ENCODE peak calls at places on chromosomes 13 and 19, in nine cellular contexts. N is OCI-LY7; R is small intestine; Q is heart right ventricle; V is CD4-positive, CD25-positive, alpha-beta regulatory T cell; M is mammary epithelial cell; G is hepatocyte; Y is tibial artery; L is HepG2. H is an unnamed sample. For H3K4me1, the result is how much of the 10 kb centered on the place peaks cover.

GRCh38 chr19:43777163-43777700 is 3.5 kb downstream of the KCNN4 start:
- DNase-seq in L (no peak), G (peak), Q (no peak), Y (no peak), M (peak), R (no peak), N (peak), V (peak), H (peak)

GRCh38 chr13:69946443-69946955 is 161.1 kb upstream of the ATXN8OS start:
- DNase-seq in R (no peak), L (no peak), Y (no peak), M (no peak), G (no peak), V (no peak), Q (no peak), N (no peak), H (no peak)

GRCh38 chr13:26051231-26052135 is at the start of gene SHISA2:
- DNase-seq in Y (no peak), R (peak), L (no peak), N (no peak), Q (no peak), G (peak), M (peak), V (no peak), H (no peak)

GRCh38 chr13:113472355-113473025 is 18.0 kb downstream of the DCUN1D2 start:
- DNase-seq in M (no peak), Y (no peak), L (no peak), N (no peak), R (no peak), V (no peak), G (no peak), Q (peak), H (no peak)

GRCh38 chr19:6421075-6422014 is 3.3 kb downstream of the KHSRP start:
- DNase-seq in Q (no peak), R (no peak), Y (no peak), N (no peak), V (no peak), M (no peak), G (no peak), L (no peak), H (no peak)

GRCh38 chr19:42121036-42121621 is 11.1 kb downstream of the POU2F2 start:
- DNase-seq in L (no peak), V (no peak), R (no peak), Q (no peak), M (no peak), Y (no peak), N (no peak), G (no peak), H (no peak)

GRCh38 chr19:52941941-52942370 is 18.7 kb upstream of the ZNF888 start:
- DNase-seq in L (no peak), G (peak), R (peak), N (peak), V (peak), Y (peak), M (peak), Q (peak), H (no peak)

GRCh38 chr19:48745208-48745995 is 1.3 kb downstream of the IZUMO1 start:
- DNase-seq in V (peak), M (peak), Y (no peak), L (peak), N (peak), Q (peak), R (peak), G (peak), H (peak)

GRCh38 chr19:11736696-11737095 is 2.0 kb downstream of the ZNF823 start:
- DNase-seq in M (peak), R (peak), N (peak), V (no peak), G (peak), Q (peak), L (no peak), Y (no peak), H (no peak)

GRCh38 chr19:6707658-6708018 is 12.8 kb downstream of the C3 start:
- DNase-seq in Q (no peak), M (no peak), Y (no peak), R (no peak), G (no peak), N (no peak), V (no peak), L (no peak), H (no peak)

GRCh38 chr19:32464279-32464678 is 58.7 kb downstream of the DPY19L3 start:
- DNase-seq in V (no peak), G (no peak), Y (no peak), L (no peak), M (peak), Q (no peak), R (peak), N (peak), H (no peak)

GRCh38 chr13:73273737-73274136 is 214.9 kb downstream of the KLF5 start:
- DNase-seq in N (no peak), G (no peak), Y (no peak), V (no peak), R (no peak), Q (no peak), M (peak), L (no peak), H (no peak)

GRCh38 chr19:12984683-12985048 is 10.6 kb upstream of the NFIX start:
- DNase-seq in N (no peak), L (no peak), Y (no peak), G (no peak), V (no peak), Q (no peak), M (no peak), R (no peak), H (no peak)

GRCh38 chr13:95660981-95661581 is 15.9 kb upstream of the DNAJC3 start:
- DNase-seq in N (peak), Y (no peak), G (peak), Q (no peak), M (peak), R (peak), V (no peak), L (peak), H (peak)

GRCh38 chr13:23718916-23719470 is 148.8 kb downstream of the TNFRSF19 start:
- DNase-seq in Y (no peak), L (peak), R (no peak), G (no peak), M (no peak), N (no peak), Q (no peak), V (no peak), H (no peak)

GRCh38 chr13:114315074-114315785 is 927 bp downstream of the CHAMP1 start:
- DNase-seq in M (no peak), Q (no peak), R (no peak), Y (no peak), L (no peak), G (no peak), N (peak), V (peak), H (peak)

GRCh38 chr13:40080676-40081075 is 425.2 kb downstream of the COG6 start:
- DNase-seq in V (no peak), G (no peak), R (no peak), Q (no peak), L (no peak), M (no peak), N (no peak), Y (no peak), H (no peak)

GRCh38 chr19:35643255-35644205 is 2.0 kb downstream of the ETV2 start:
- DNase-seq in N (peak), V (peak), G (peak), R (peak), M (peak), Q (peak), L (peak), Y (peak), H (peak)

GRCh38 chr13:51818771-51819511 is 15.0 kb upstream of the DHRS12 start:
- DNase-seq in R (no peak), V (no peak), N (no peak), M (peak), Y (peak), G (no peak), L (no peak), Q (no peak), H (peak)

GRCh38 chr19:11141937-11142527 is 13.6 kb downstream of the SPC24 start:
- DNase-seq in V (no peak), Y (no peak), M (no peak), G (no peak), Q (no peak), L (peak), R (no peak), N (no peak), H (no peak)

GRCh38 chr13:32248789-32249188 is 66.4 kb downstream of the ZAR1L start:
- DNase-seq in N (no peak), V (no peak), Y (no peak), R (no peak), M (no peak), G (no peak), L (no peak), Q (no peak), H (no peak)

GRCh38 chr13:73417012-73417615 is 358.3 kb downstream of the KLF5 start:
- DNase-seq in Q (no peak), Y (no peak), M (no peak), L (peak), V (no peak), R (peak), G (no peak), N (peak), H (no peak)

GRCh38 chr13:98577823-98578285 is 947 bp upstream of the STK24 start:
- DNase-seq in N (no peak), L (peak), G (no peak), Y (no peak), Q (no peak), V (no peak), R (no peak), M (no peak), H (no peak)

GRCh38 chr13:98575876-98576214 is 1.1 kb downstream of the STK24 start:
- DNase-seq in Q (no peak), G (no peak), N (peak), V (no peak), Y (no peak), L (no peak), R (no peak), M (no peak), H (no peak)

GRCh38 chr13:98576963-98577822 is at the start of gene STK24:
- DNase-seq in Y (peak), N (peak), M (peak), R (peak), V (peak), Q (peak), G (peak), L (peak), H (peak)

GRCh38 chr13:98576215-98576945 is 527 bp downstream of the STK24 start:
- DNase-seq in G (peak), R (peak), N (peak), V (peak), Y (peak), M (peak), Q (peak), L (no peak), H (peak)

GRCh38 chr13:98575009-98575866 is 1.7 kb downstream of the STK24 start:
- DNase-seq in Q (no peak), V (no peak), R (no peak), L (no peak), N (peak), Y (no peak), G (no peak), M (peak), H (no peak)
- H3K4me1 ChIP-seq in Q (under half), V (half or more), R (under half), L (half or more), N (under half), Y (half or more), G (half or more), M (under half), H (half or more)

DNA sequence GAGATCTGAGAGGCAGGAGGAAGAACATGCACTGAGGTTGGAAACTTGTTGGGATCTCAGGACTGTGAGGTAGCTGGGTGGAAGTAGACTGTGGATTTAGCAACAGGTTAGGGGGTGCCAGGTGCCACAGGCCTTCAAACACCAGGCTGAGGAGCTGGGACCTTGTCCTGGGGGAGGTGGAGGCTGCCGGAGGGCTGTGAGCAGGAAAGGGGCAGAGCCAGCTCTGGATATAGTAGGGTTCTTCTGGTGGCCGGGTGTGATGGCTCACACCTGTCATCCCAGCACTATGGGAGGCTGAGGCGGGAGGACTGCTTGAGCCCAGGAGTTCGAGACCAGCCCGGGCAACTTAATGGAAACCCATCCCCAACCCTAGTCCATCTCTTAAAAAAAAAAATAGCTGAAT is 3.1 kb downstream of the FUZ start:
- DNase-seq in L (no peak), M (no peak), V (no peak), Y (no peak), Q (no peak), G (no peak), N (no peak), R (no peak), H (no peak)
- H3K4me3 ChIP-seq in L (peak), M (no peak), V (peak), Y (peak), Q (peak), G (no peak), N (no peak), R (peak), H (peak)

GRCh38 chr13:106942558-106942957 is 374.6 kb upstream of the ARGLU1 start:
- DNase-seq in G (no peak), V (no peak), N (no peak), M (no peak), Y (no peak), L (no peak), Q (no peak), R (no peak), H (no peak)
- H3K4me1 ChIP-seq in G (under half), V (under half), N (under half), M (under half), Y (under half), L (under half), Q (under half), R (under half), H (under half)

GRCh38 chr19:41029524-41030432 is 38.7 kb downstream of the CYP2B6 start:
- DNase-seq in Q (no peak), V (no peak), G (no peak), M (no peak), Y (no peak), R (no peak), L (no peak), N (no peak), H (no peak)

GRCh38 chr19:41027273-41027967 is 36.3 kb downstream of the CYP2B6 start:
- DNase-seq in Y (no peak), L (no peak), Q (no peak), V (no peak), N (no peak), M (no peak), G (no peak), R (no peak), H (no peak)

GRCh38 chr19:41030651-41031050 is 39.6 kb downstream of the CYP2B6 start:
- DNase-seq in V (no peak), L (no peak), Y (no peak), M (no peak), R (peak), Q (no peak), G (no peak), N (no peak), H (no peak)

GRCh38 chr19:41031926-41032325 is 40.8 kb downstream of the CYP2B6 start:
- DNase-seq in G (peak), L (no peak), Q (no peak), M (peak), V (no peak), R (no peak), N (no peak), Y (no peak), H (no peak)
- H3K4me3 ChIP-seq in G (no peak), L (no peak), Q (no peak), M (no peak), V (no peak), R (no peak), N (no peak), Y (no peak), H (no peak)

GRCh38 chr19:3405261-3405653 is 38.9 kb downstream of the NFIC start:
- DNase-seq in N (no peak), Y (no peak), R (no peak), Q (no peak), M (no peak), L (no peak), V (no peak), G (no peak), H (no peak)

GRCh38 chr19:3403489-3404323 is 37.3 kb downstream of the NFIC start:
- DNase-seq in R (no peak), Q (peak), Y (peak), G (peak), N (no peak), L (peak), V (no peak), M (peak), H (no peak)

GRCh38 chr19:3406571-3407111 is 40.3 kb downstream of the NFIC start:
- DNase-seq in Q (no peak), N (no peak), L (no peak), G (no peak), V (no peak), Y (no peak), R (no peak), M (no peak), H (no peak)

GRCh38 chr19:3402631-3403443 is 36.5 kb downstream of the NFIC start:
- DNase-seq in R (no peak), G (no peak), V (no peak), Y (no peak), M (no peak), N (no peak), Q (no peak), L (no peak), H (no peak)

GRCh38 chr19:3404324-3405260 is 38.2 kb downstream of the NFIC start:
- DNase-seq in N (no peak), Y (peak), G (peak), V (no peak), Q (peak), R (no peak), L (no peak), M (no peak), H (no peak)
- H3K4me1 ChIP-seq in N (under half), Y (half or more), G (under half), V (under half), Q (under half), R (under half), L (half or more), M (under half), H (under half)

DNA sequence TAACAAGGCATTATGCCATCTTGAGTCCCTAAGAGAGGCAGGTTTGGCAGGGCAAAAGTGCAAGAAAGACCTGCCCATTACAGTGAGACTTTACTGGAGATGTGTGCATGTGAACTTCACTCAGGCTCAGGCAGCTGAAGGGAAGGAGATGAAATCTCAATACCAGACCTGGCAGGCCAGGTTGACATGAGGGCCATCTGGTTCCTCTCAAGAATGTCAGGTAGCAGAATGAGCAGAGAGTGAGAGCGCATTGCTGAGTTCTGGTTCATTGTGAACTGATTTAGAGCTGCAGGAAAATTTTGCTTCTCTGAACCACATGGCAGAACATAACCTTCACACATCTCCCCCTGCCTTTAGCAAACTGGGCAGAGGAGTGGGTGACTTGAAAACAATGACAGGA is 406.3 kb downstream of the GPC5 start:
- DNase-seq in R (no peak), V (no peak), L (no peak), N (no peak), G (no peak), Y (no peak), M (no peak), Q (no peak), H (no peak)
- H3K4me3 ChIP-seq in R (no peak), V (no peak), L (no peak), N (no peak), G (no peak), Y (no peak), M (no peak), Q (no peak), H (no peak)

GRCh38 chr13:101452519-101453485 is at the start of gene ITGBL1:
- DNase-seq in Y (peak), Q (no peak), G (no peak), R (peak), L (no peak), V (no peak), M (peak), N (no peak), H (no peak)
- H3K4me1 ChIP-seq in Y (half or more), Q (under half), G (under half), R (under half), L (under half), V (under half), M (half or more), N (under half), H (under half)

H was measured in CD4-positive, alpha-beta memory T cell.